ENCODE peak calls at places on chromosome 20, in four cellular contexts. O is mammary epithelial cell; R is activated T-cell treated with anti-CD3 and anti-CD28 coated beads, Interleukin-2, amount 50 U/mL, for 48 hours; Z is ovary. D is an unnamed sample.

GRCh38 chr20:54078296-54078695 is 7.9 kb upstream of the BCAS1 start:
- DNase-seq in O (no peak), R (peak; percentile 37), Z (no peak), D (no peak)

GRCh38 chr20:57392130-57392445 is 892 bp downstream of the RBM38 start:
- DNase-seq in O (no peak), R (no peak), Z (peak; percentile 51), D (no peak)

GRCh38 chr20:50654899-50655298 is 36.4 kb downstream of the RIPOR3 start:
- DNase-seq in O (no peak), R (no peak), Z (peak; percentile 60), D (no peak)

GRCh38 chr20:51529758-51530157 is 12.8 kb downstream of the NFATC2 start:
- DNase-seq in O (no peak), R (peak; percentile 85), Z (no peak), D (peak; percentile 48)

GRCh38 chr20:63332488-63333240 is 28.5 kb downstream of the CHRNA4 start:
- DNase-seq in O (no peak), R (no peak), Z (no peak), D (no peak)

GRCh38 chr20:6164421-6165341 is 41.9 kb upstream of the FERMT1 start:
- DNase-seq in O (no peak), R (no peak), Z (no peak), D (no peak)

GRCh38 chr20:51525241-51526104 is 17.0 kb downstream of the NFATC2 start:
- DNase-seq in O (no peak), R (peak; percentile 67), Z (no peak), D (peak; percentile 28)

GRCh38 chr20:25318471-25319240 is 70.8 kb downstream of the PYGB start:
- DNase-seq in O (no peak), R (no peak), Z (no peak), D (no peak)

GRCh38 chr20:51481311-51481997 is 61.1 kb downstream of the NFATC2 start:
- DNase-seq in O (no peak), R (peak; percentile 78), Z (no peak), D (no peak)

GRCh38 chr20:45206746-45207145 is at the start of gene SEMG1:
- DNase-seq in O (no peak), R (no peak), Z (no peak), D (no peak)

GRCh38 chr20:8557711-8558110 is 425.6 kb downstream of the PLCB1 start:
- DNase-seq in O (no peak), R (no peak), Z (no peak), D (peak; percentile 26)

GRCh38 chr20:3158968-3159431 is 665 bp downstream of the FASTKD5 start:
- DNase-seq in O (no peak), R (peak; percentile 46), Z (no peak), D (peak; percentile 42)

GRCh38 chr20:32495217-32495565 is 89.9 kb downstream of the NOL4L start:
- DNase-seq in O (no peak), R (no peak), Z (no peak), D (peak; percentile 44)

GRCh38 chr20:9258891-9259290 is 190.0 kb downstream of the PLCB4 start:
- DNase-seq in O (no peak), R (no peak), Z (no peak), D (no peak)

GRCh38 chr20:58452667-58453255 is 62.4 kb downstream of the APCDD1L start:
- DNase-seq in O (no peak), R (no peak), Z (no peak), D (no peak)

GRCh38 chr20:10218536-10219451 is at the start of gene SNAP25:
- DNase-seq in O (peak; percentile 47), R (peak; percentile 59), Z (peak; percentile 88), D (peak; percentile 90)

GRCh38 chr20:48326868-48327267 is 500.9 kb downstream of the PREX1 start:
- DNase-seq in O (no peak), R (no peak), Z (peak; percentile 37), D (no peak)

GRCh38 chr20:32359633-32360332 is 1.7 kb downstream of the ASXL1 start:
- DNase-seq in O (peak; percentile 42), R (no peak), Z (no peak), D (peak; percentile 24)

GRCh38 chr20:41798926-41799502 is 180.8 kb upstream of the CHD6 start:
- DNase-seq in O (no peak), R (no peak), Z (no peak), D (no peak)

GRCh38 chr20:23752019-23752418 is 1.3 kb upstream of the CST1 start:
- DNase-seq in O (no peak), R (no peak), Z (no peak), D (no peak)

GRCh38 chr20:54643761-54644160 is 168.4 kb downstream of the DOK5 start:
- DNase-seq in O (peak; percentile 17), R (no peak), Z (peak; percentile 26), D (peak; percentile 91)

GRCh38 chr20:6178537-6178936 is 55.7 kb upstream of the FERMT1 start:
- DNase-seq in O (peak; percentile 32), R (no peak), Z (no peak), D (peak; percentile 66)

GRCh38 chr20:63850689-63851547 is 10.4 kb upstream of the ABHD16B start:
- DNase-seq in O (no peak), R (peak; percentile 79), Z (no peak), D (no peak)

GRCh38 chr20:33233129-33233774 is 2.5 kb upstream of the BPIFA1 start:
- DNase-seq in O (no peak), R (no peak), Z (no peak), D (no peak)

GRCh38 chr20:12305555-12305954 is 387.9 kb downstream of the BTBD3 start:
- DNase-seq in O (no peak), R (no peak), Z (no peak), D (no peak)

GRCh38 chr20:1225729-1226313 is at the start of gene RAD21L1:
- DNase-seq in O (peak; percentile 52), R (peak; percentile 82), Z (peak; percentile 68), D (peak; percentile 74)

GRCh38 chr20:46740214-46740609 is 30.8 kb downstream of the SLC2A10 start:
- DNase-seq in O (no peak), R (no peak), Z (no peak), D (no peak)

GRCh38 chr20:50341880-50342637 is 151.4 kb downstream of the CEBPB start:
- DNase-seq in O (no peak), R (no peak), Z (no peak), D (no peak)

GRCh38 chr20:61317966-61318520 is 66.0 kb downstream of the CDH4 start:
- DNase-seq in O (no peak), R (no peak), Z (no peak), D (no peak)

GRCh38 chr20:25058797-25059486 is 1.0 kb upstream of the ACSS1 start:
- DNase-seq in O (no peak), R (no peak), Z (peak; percentile 45), D (no peak)

GRCh38 chr20:22586645-22587310 is 2.4 kb upstream of the FOXA2 start:
- DNase-seq in O (no peak), R (no peak), Z (no peak), D (no peak)